ENCODE peak calls at places on chromosomes 5 and 9, in four cellular contexts. B, R, O and Y are unnamed samples.

GRCh38 chr5:81424728-81425127 is 30.8 kb upstream of the ACOT12 start:
- DNase-seq in B (no peak), R (no peak), O (no peak), Y (no peak)

GRCh38 chr9:90019596-90019995 is 414.8 kb downstream of the GADD45G start:
- DNase-seq in O (no peak), R (no peak), B (no peak), Y (no peak)

GRCh38 chr9:133057006-133057405 is 4.8 kb upstream of the CEL start:
- DNase-seq in O (no peak), R (no peak), B (no peak), Y (no peak)

GRCh38 chr9:16615451-16615850 is 255.0 kb downstream of the BNC2 start:
- DNase-seq in O (no peak), B (no peak), R (no peak), Y (no peak)

GRCh38 chr9:13443380-13444271 is 164.1 kb upstream of the MPDZ start:
- DNase-seq in R (no peak), O (no peak), B (no peak), Y (no peak)

GRCh38 chr9:114304416-114305188 is 18.3 kb upstream of the ORM1 start:
- DNase-seq in R (no peak), O (no peak), B (no peak), Y (no peak)

GRCh38 chr9:38032266-38032830 is 36.7 kb downstream of the SHB start:
- DNase-seq in R (no peak), O (no peak), B (no peak), Y (no peak)

GRCh38 chr5:151051066-151051930 is 29.5 kb downstream of the TNIP1 start:
- DNase-seq in O (peak; percentile 68), B (peak; percentile 43), R (peak; percentile 81), Y (peak; percentile 71)

GRCh38 chr5:96172436-96172835 is 210.8 kb upstream of the ELL2 start:
- DNase-seq in B (no peak), O (no peak), R (no peak), Y (no peak)

GRCh38 chr9:118643118-118643517 is 726.1 kb downstream of the BRINP1 start:
- DNase-seq in O (no peak), R (no peak), B (no peak), Y (peak; percentile 60)

GRCh38 chr5:126414874-126415502 is 8.2 kb upstream of the GRAMD2B start:
- DNase-seq in B (no peak), O (no peak), R (no peak), Y (no peak)

GRCh38 chr9:70113403-70114022 is 69.9 kb downstream of the MAMDC2 start:
- DNase-seq in O (peak; percentile 23), R (peak; percentile 71), B (no peak), Y (peak; percentile 66)

GRCh38 chr9:132854832-132855231 is 23.3 kb downstream of the AK8 start:
- DNase-seq in B (no peak), O (no peak), R (no peak), Y (no peak)

GRCh38 chr5:52502591-52502990 is 285.1 kb upstream of the ITGA1 start:
- DNase-seq in O (no peak), B (no peak), R (no peak), Y (no peak)

GRCh38 chr5:110288766-110289165 is 437.7 kb downstream of the TMEM232 start:
- DNase-seq in O (no peak), R (no peak), B (no peak), Y (no peak)

GRCh38 chr5:64331597-64332277 is 166.1 kb downstream of the RNF180 start:
- DNase-seq in R (no peak), B (no peak), O (no peak), Y (no peak)

GRCh38 chr9:137173795-137174664 is 2.2 kb upstream of the TMEM210 start:
- DNase-seq in O (no peak), B (no peak), R (no peak), Y (no peak)

GRCh38 chr9:129178983-129179382 is 922 bp upstream of the IER5L start:
- DNase-seq in R (no peak), O (no peak), B (no peak), Y (peak; percentile 92)

GRCh38 chr9:84945878-84946538 is 276.5 kb downstream of the NTRK2 start:
- DNase-seq in R (no peak), O (no peak), B (no peak), Y (no peak)

GRCh38 chr5:42993516-42994284 is 46.4 kb downstream of the ANXA2R start:
- DNase-seq in O (no peak), R (no peak), B (no peak), Y (no peak)

GRCh38 chr9:133738039-133738805 is at the start of gene SARDH:
- DNase-seq in B (no peak), O (peak; percentile 77), R (peak; percentile 42), Y (peak; percentile 70)

GRCh38 chr9:124877383-124877782 is 15.5 kb downstream of the ARPC5L start:
- DNase-seq in R (no peak), O (no peak), B (no peak), Y (no peak)

GRCh38 chr9:37329576-37329975 is 92.9 kb upstream of the GRHPR start:
- DNase-seq in O (no peak), R (no peak), B (no peak), Y (no peak)

DNA sequence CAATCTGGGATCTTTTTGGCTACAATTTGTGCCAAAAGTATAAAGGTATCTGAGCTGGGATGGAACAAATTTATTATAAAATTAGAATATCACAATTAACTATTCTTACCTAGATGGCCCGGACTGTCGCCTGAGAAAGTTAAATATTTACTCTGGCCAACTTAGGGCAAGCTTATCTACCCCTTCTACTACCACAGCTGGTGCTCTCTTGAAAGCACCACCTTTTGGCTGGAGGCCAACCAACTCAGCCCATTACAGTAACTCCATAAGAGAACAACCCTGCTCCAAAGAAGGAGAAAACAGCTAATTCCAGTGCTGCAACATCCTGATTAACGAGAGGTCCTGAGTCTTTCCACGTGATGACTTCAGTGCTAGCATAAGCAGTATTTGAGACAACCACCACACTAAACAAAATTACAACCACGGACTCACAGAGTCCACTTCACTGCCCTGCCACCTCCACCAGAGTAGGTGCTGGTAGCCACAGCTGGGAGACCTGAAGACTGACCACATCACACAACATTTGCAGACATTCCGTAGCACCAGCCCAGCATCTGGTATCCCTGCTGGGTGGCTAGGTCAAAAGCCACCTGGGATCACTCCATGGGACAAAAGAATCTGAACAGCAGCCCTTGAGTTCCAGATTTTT is 43.2 kb downstream of the RGMB start:
- DNase-seq in R (no peak), B (no peak), O (peak; percentile 10), Y (no peak)
- TF ChIP-seq SUZ12 in R (no peak), B (no peak), O (no peak), Y (no peak)

GRCh38 chr5:89293849-89294248 is 410.9 kb upstream of the MEF2C start:
- DNase-seq in B (no peak), R (no peak), O (no peak), Y (no peak)
- TF ChIP-seq SUZ12 in B (no peak), R (no peak), O (no peak), Y (no peak)

GRCh38 chr9:5949103-5949699 is 58.5 kb downstream of the MLANA start:
- DNase-seq in O (no peak), R (no peak), B (peak; percentile 15), Y (no peak)

GRCh38 chr9:5947912-5948311 is 57.2 kb downstream of the MLANA start:
- DNase-seq in R (peak; percentile 15), O (no peak), B (peak; percentile 13), Y (peak; percentile 2)

GRCh38 chr9:5957166-5957565 is 58.3 kb downstream of the RANBP6 start:
- DNase-seq in R (no peak), O (no peak), B (no peak), Y (no peak)

GRCh38 chr9:5953743-5954707 is 61.4 kb downstream of the RANBP6 start:
- DNase-seq in O (no peak), B (no peak), R (no peak), Y (no peak)

GRCh38 chr9:5951686-5952211 is 61.1 kb downstream of the MLANA start:
- DNase-seq in O (no peak), R (no peak), B (no peak), Y (no peak)
- TF ChIP-seq SUZ12 in O (no peak), R (no peak), B (no peak), Y (no peak)

GRCh38 chr9:78788101-78788500 is 491.2 kb downstream of the PSAT1 start:
- DNase-seq in B (no peak), R (no peak), O (no peak), Y (no peak)
- TF ChIP-seq SUZ12 in B (no peak), R (no peak), O (no peak), Y (no peak)

DNA sequence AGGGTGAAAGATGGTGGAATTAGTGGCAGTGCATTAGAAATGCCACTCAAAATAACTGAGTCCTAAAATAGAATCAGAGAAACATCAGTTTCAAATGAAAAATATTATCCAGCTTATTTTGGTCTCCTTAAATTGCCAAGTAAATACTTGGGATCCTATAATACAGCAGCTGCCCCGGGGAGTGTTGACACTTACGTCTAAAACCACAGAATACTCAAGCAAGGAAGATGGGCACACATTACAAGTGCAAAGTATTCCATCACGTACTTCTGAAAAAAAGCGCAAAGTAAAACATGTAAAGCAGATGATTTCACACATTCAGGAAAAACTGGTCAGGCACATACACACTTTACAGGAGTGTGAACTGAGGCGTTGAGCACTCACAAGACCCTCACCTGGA is 2.4 kb upstream of the ARHGEF37 start:
- DNase-seq in R (no peak), O (no peak), B (no peak), Y (no peak)
- TF ChIP-seq SUZ12 in R (no peak), O (no peak), B (no peak), Y (no peak)

GRCh38 chr5:39019231-39019630 is 55.0 kb downstream of the RICTOR start:
- DNase-seq in R (no peak), B (no peak), O (no peak), Y (no peak)
- TF ChIP-seq SUZ12 in R (no peak), B (no peak), O (no peak), Y (no peak)